ENCODE peak calls at places on chromosomes 3 and 15, in eight cellular contexts. K, L, C, G, U, S, V and Q are unnamed samples.

GRCh38 chr3:44648564-44649229 is at the start of gene ZNF35:
- DNase-seq in U (peak; percentile 92), L (peak; percentile 81), C (no peak), G (peak; percentile 78), K (peak; percentile 76), V (peak; percentile 88), S (no peak), Q (peak; percentile 79)

GRCh38 chr3:190436356-190436755 is 13.3 kb downstream of the TMEM207 start:
- DNase-seq in G (no peak), V (no peak), S (no peak), L (no peak), U (no peak), K (no peak), C (no peak), Q (no peak)

GRCh38 chr3:181103605-181104004 is 114.1 kb upstream of the DNAJC19 start:
- DNase-seq in G (no peak), K (no peak), C (no peak), S (no peak), L (no peak), U (peak; percentile 50), V (no peak), Q (no peak)

GRCh38 chr15:25738171-25738792 is 124.8 kb downstream of the ATP10A start:
- DNase-seq in U (no peak), K (no peak), G (no peak), S (no peak), C (no peak), V (no peak), L (no peak), Q (no peak)

GRCh38 chr3:179000144-179000543 is 71.5 kb downstream of the ZMAT3 start:
- DNase-seq in L (no peak), V (no peak), K (no peak), G (no peak), C (no peak), S (no peak), U (peak; percentile 54), Q (no peak)

GRCh38 chr3:128933922-128934253 is 54.5 kb downstream of the ACAD9 start:
- DNase-seq in K (no peak), S (no peak), V (no peak), L (no peak), U (no peak), C (no peak), G (no peak), Q (no peak)

GRCh38 chr3:159045279-159045678 is 243.4 kb downstream of the MFSD1 start:
- DNase-seq in L (no peak), V (no peak), K (no peak), G (no peak), C (no peak), S (no peak), U (no peak), Q (no peak)

GRCh38 chr3:129366312-129366831 is 62.1 kb downstream of the EFCAB12 start:
- DNase-seq in K (no peak), V (no peak), U (no peak), C (no peak), S (no peak), L (no peak), G (no peak), Q (no peak)

GRCh38 chr3:41846850-41847249 is 115.1 kb downstream of the ULK4 start:
- DNase-seq in C (no peak), L (no peak), S (no peak), V (no peak), K (no peak), G (no peak), U (no peak), Q (no peak)

GRCh38 chr15:35755237-35755802 is 209.4 kb upstream of the DPH6 start:
- DNase-seq in U (peak; percentile 33), K (no peak), C (no peak), V (no peak), L (no peak), G (no peak), S (no peak), Q (no peak)

GRCh38 chr3:82000773-82001172 is 239.3 kb upstream of the GBE1 start:
- DNase-seq in K (no peak), L (no peak), V (no peak), U (no peak), C (no peak), G (no peak), S (no peak), Q (no peak)

GRCh38 chr3:156553705-156554356 is 1.1 kb downstream of the SSR3 start:
- DNase-seq in V (no peak), U (peak; percentile 42), K (no peak), C (no peak), L (no peak), S (no peak), G (no peak), Q (no peak)

GRCh38 chr3:175184392-175184791 is 325.3 kb downstream of the NAALADL2 start:
- DNase-seq in L (no peak), U (no peak), S (no peak), G (no peak), C (no peak), K (no peak), V (no peak), Q (no peak)

DNA sequence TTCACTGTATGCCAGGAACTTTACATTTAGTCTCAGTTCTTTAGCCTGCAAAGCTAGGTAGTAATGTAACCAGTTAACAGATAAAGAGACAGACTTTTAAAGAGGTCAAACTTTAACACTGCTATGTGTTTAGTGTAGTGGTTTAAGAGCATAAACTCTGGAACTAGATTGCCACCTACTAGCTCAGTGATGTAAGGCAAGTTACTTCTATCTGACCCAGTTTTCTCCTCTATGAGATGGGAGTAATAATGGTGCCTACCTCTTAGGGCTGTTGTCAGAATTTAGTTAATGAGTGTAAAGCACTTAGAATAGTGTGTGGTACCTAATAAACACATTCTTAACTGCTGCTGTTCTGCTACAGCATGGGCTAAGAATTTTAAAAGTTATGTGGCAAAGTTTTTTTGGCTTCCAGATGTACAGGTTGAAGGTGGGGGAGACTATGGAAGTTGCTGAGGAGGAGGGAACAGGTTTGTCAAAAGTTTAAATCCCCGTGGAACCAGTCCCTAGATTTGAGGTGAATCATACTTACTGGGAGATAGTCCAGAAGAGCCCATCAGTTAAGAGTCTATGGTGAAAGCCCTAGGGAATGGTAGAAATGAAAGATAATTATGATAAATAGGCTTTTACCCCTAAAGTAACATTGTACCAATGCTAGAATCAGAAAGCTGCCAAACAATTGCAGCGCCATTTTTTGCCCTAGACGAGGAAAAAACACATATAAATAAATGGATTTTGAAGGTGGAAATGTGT is 13.9 kb downstream of the TSC22D2 start:
- DNase-seq in U (peak; percentile 77), C (no peak), S (no peak), G (no peak), V (no peak), K (no peak), L (no peak), Q (no peak)
- H3K4me1 ChIP-seq in U (peaks cover 53% of the 10 kb centered on the region), C (peaks cover 9% of the 10 kb centered on the region), S (peaks cover 21% of the 10 kb centered on the region), G (peaks cover 45% of the 10 kb centered on the region), V (peaks cover 23% of the 10 kb centered on the region), K (peaks cover 90% of the 10 kb centered on the region), L (peaks cover 4% of the 10 kb centered on the region), Q (peaks cover 2% of the 10 kb centered on the region)

DNA sequence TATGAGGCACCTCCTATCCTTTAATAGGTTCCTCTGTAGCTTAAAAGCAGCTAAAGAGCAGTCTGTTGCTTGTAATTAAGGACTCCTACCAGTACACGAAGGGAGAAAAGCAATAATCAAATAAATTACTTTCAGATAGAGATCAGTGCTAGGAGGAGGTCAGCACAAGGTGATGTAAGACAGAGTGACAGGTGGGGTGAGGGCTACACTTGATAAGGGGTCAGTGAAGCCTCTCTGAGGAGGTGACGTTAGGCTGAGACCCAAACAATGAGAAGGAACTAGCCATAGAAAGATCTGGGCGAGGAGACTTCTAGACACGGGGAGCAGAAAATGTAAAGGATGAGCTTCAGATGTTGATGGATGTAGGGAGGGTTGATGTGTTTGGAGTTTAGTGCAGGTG is 57.7 kb upstream of the BLM start:
- DNase-seq in L (no peak), C (no peak), K (no peak), U (no peak), S (no peak), G (no peak), V (no peak), Q (no peak)
- H3K4me3 ChIP-seq in L (no peak overlapping the region), C (no peak overlapping the region), K (no peak overlapping the region), U (no peak overlapping the region), S (no peak overlapping the region), G (no peak overlapping the region), V (no peak overlapping the region), Q (no peak overlapping the region)

GRCh38 chr3:111283165-111283564 is 211.5 kb downstream of the NECTIN3 start:
- DNase-seq in S (no peak), C (no peak), G (no peak), V (no peak), U (no peak), K (no peak), L (no peak), Q (no peak)

GRCh38 chr3:111282024-111282423 is 210.4 kb downstream of the NECTIN3 start:
- DNase-seq in G (no peak), L (no peak), U (no peak), S (no peak), C (no peak), V (no peak), K (no peak), Q (no peak)

GRCh38 chr3:111277226-111277625 is 205.6 kb downstream of the NECTIN3 start:
- DNase-seq in U (peak; percentile 37), L (no peak), G (no peak), C (no peak), K (no peak), S (no peak), V (no peak), Q (no peak)

GRCh38 chr3:111284485-111285187 is 213.0 kb downstream of the NECTIN3 start:
- DNase-seq in G (no peak), V (no peak), C (no peak), K (no peak), L (no peak), U (no peak), S (no peak), Q (no peak)

DNA sequence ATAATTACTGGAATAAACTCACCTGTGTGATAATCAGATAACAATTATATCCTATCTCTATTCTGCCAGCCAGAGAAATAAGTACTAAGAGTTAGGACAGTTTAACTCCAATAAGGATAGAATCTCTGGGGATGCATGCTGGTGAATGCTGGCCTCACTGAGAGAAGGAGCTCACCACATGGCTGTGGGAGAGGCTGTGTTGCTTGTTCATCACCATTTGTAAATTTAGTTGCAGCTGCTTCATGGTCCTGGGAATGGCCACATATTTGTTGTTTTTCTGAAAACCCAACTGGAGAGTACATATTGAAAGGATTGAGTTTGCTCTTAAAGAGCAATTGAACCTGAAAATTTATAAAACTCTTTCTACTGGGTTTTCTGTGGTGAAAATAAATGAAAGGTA is 207.3 kb downstream of the NECTIN3 start:
- DNase-seq in L (no peak), V (no peak), G (no peak), K (no peak), S (no peak), C (no peak), U (no peak), Q (no peak)
- H3K4me1 ChIP-seq in L (no peaks in the 10 kb centered on the region), V (no peaks in the 10 kb centered on the region), G (no peaks in the 10 kb centered on the region), K (no peaks in the 10 kb centered on the region), S (no peaks in the 10 kb centered on the region), C (no peaks in the 10 kb centered on the region), U (no peaks in the 10 kb centered on the region), Q (no peaks in the 10 kb centered on the region)

DNA sequence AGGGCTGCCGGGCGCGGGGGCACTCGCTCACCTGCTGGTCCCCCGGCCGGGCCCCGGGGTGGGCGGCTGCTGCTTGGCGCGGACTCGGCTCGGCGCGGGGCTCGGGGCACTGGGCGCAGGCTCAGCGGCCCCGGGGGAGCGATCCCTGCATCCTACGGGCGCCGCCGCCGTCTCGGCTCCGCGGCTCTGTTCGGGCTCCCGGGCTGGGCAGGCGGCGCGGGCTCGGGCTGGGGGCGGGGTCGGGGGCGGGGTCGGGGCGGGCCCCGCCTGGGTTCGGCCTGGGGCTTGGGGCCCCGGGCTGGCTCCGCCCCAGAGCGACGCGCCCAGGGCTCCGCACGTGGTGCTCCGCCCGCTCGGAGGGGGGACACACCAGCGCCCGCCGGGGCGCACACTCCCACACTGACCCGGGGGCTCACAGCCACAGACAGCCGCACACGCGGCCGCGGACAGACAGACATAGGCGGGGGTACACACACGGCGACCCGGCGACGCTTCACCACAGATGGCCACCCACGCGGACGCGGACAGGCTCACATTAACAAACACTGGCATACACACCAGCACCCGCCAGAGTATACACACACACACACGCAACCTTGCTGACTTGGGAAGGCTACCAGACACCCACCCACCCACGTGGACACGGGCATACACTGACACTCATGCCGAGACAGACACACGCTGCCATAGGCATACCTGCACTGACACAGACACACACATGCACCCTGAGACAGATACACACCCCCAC is at the start of gene SCN5A:
- DNase-seq in K (peak; percentile 55), U (peak; percentile 30), G (peak; percentile 45), L (peak; percentile 66), C (peak; percentile 16), S (peak; percentile 29), V (peak; percentile 81), Q (no peak)
- H3K4me3 ChIP-seq in K (peak within 1 kb of the TSS; percentile 80), U (peak within 1 kb of the TSS; percentile 60), G (peak within 1 kb of the TSS; percentile 66), L (peak within 1 kb of the TSS; percentile 46), C (no peak within 1 kb of the TSS), S (peak within 1 kb of the TSS; percentile 46), V (peak within 1 kb of the TSS; percentile 69), Q (peak within 1 kb of the TSS; percentile 15)